ENCODE peak calls at places on chromosomes 16 and 17, in six cellular contexts. J is IMR-90, B is mesenchymal stem cell, R is neuronal stem cell, P is mesendoderm, L is H1. F is an unnamed sample.

GRCh38 chr17:17774009-17774881 is 62.5 kb downstream of the SREBF1 start:
- DNase-seq in P (no peak), B (peak; percentile 26), R (no peak), L (no peak), J (peak; percentile 52), F (no peak)

GRCh38 chr16:24689128-24689527 is 40.3 kb upstream of the TNRC6A start:
- DNase-seq in L (no peak), B (peak; percentile 76), J (peak; percentile 48), R (no peak), P (peak; percentile 74), F (peak; percentile 69)

GRCh38 chr16:24820522-24820921 is 25.2 kb upstream of the SLC5A11 start:
- DNase-seq in B (peak; percentile 45), L (no peak), R (no peak), P (no peak), J (peak; percentile 44), F (no peak)

GRCh38 chr16:22117666-22118065 is 25.3 kb downstream of the VWA3A start:
- DNase-seq in P (no peak), J (no peak), R (no peak), L (no peak), B (no peak), F (peak; percentile 80)

GRCh38 chr17:52477824-52478614 is 319.5 kb upstream of the CA10 start:
- DNase-seq in R (no peak), L (no peak), B (no peak), J (no peak), P (no peak), F (no peak)

GRCh38 chr17:3558603-3559269 is 1.1 kb upstream of the TRPV3 start:
- DNase-seq in L (no peak), P (no peak), J (peak; percentile 92), R (no peak), B (peak; percentile 54), F (peak; percentile 89)

GRCh38 chr17:28282596-28282995 is 36.4 kb upstream of the TMEM97 start:
- DNase-seq in J (peak; percentile 92), R (no peak), B (peak; percentile 84), P (peak; percentile 48), L (no peak), F (peak; percentile 70)

GRCh38 chr17:53765609-53766008 is 57.1 kb upstream of the KIF2B start:
- DNase-seq in R (no peak), J (no peak), L (no peak), P (no peak), B (no peak), F (peak; percentile 4)

GRCh38 chr16:11391576-11391975 is 46.3 kb downstream of the RMI2 start:
- DNase-seq in J (no peak), L (no peak), R (no peak), B (no peak), P (no peak), F (no peak)

GRCh38 chr16:50282010-50282538 is 15.7 kb downstream of the ADCY7 start:
- DNase-seq in J (no peak), R (no peak), P (no peak), L (no peak), B (no peak), F (peak; percentile 41)

GRCh38 chr16:31519746-31520145 is 8.0 kb upstream of the AHSP start:
- DNase-seq in R (no peak), P (no peak), B (no peak), L (no peak), J (no peak), F (no peak)

GRCh38 chr17:31595666-31596381 is 204.3 kb downstream of the RAB11FIP4 start:
- DNase-seq in R (no peak), L (no peak), J (no peak), P (peak; percentile 66), B (no peak), F (peak; percentile 73)

GRCh38 chr17:17027442-17028058 is 14.7 kb upstream of the MPRIP start:
- DNase-seq in R (no peak), P (no peak), B (no peak), J (no peak), L (no peak), F (peak; percentile 32)

GRCh38 chr16:48136547-48137360 is 19.0 kb downstream of the ABCC12 start:
- DNase-seq in P (no peak), L (no peak), B (no peak), J (no peak), R (no peak), F (no peak)

GRCh38 chr16:1763521-1764511 is 7.5 kb downstream of the NME3 start:
- DNase-seq in J (no peak), L (peak; percentile 92), P (peak; percentile 86), R (peak; percentile 46), B (peak; percentile 33), F (peak; percentile 52)

GRCh38 chr17:71883845-71884244 is 237.0 kb upstream of the SOX9 start:
- DNase-seq in R (no peak), P (no peak), B (no peak), J (no peak), L (no peak), F (no peak)

GRCh38 chr17:80941743-80942211 is 49.9 kb upstream of the CHMP6 start:
- DNase-seq in L (no peak), B (no peak), J (peak; percentile 47), P (no peak), R (no peak), F (no peak)

GRCh38 chr16:1751946-1752345 is 19.4 kb downstream of the NME3 start:
- DNase-seq in B (no peak), R (no peak), P (no peak), J (no peak), L (no peak), F (no peak)

GRCh38 chr16:12519986-12520385 is 283.7 kb downstream of the CPPED1 start:
- DNase-seq in J (no peak), P (no peak), B (no peak), R (no peak), L (no peak), F (peak; percentile 79)

DNA sequence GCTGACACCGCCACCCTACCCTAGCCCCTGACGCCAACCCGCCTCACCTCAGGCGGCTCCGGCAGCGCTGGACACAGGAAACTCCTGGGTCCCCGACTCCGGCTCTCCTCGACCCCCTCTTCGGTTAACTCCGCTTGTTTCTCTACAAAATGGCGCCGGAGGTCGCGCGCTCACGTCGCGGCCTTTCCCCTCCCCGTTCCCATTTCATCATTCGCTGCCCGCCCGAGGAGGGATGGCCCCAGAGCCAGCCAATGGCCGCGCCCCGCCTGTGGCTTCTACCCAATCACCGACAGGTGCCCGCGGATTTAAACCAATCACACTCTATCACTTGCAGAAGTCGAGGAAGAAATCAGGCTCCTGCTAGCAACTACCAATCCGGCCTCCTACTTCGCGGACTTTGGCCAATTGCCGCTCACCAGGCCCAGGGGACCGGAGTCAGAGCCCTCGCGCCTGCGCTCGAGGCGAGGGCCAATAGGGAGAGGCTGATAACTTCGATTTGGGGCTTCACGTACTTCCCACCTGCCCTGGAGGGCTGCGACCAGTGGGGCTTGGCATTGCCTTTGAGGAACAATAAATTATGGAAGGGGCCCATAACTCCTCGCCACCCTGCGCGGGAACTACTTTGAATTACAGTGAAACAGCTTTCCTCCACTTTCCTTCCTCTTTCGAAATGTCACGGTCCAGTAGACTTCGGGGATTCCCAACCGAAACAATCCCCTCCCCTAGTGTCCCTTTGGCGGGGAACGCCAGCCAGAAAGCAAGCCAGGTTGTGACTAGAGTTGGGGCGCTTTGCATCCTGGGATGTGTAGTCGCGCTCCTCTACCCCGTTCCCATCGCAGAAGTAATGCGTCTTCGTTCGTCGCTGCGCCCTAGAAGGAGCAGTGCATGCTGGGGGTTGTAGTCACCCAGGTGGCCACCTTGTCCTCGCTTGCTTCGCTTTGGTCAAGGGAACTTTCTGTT is at the start of gene CNOT1:
- DNase-seq in R (peak; percentile 99), L (peak; percentile 97), B (peak; percentile 100), J (peak; percentile 100), P (peak; percentile 100), F (peak; percentile 100)
- H2BK5ac ChIP-seq in R (peak within 1 kb of the TSS; percentile 99), L (peak within 1 kb of the TSS; percentile 99), B (peak within 1 kb of the TSS; percentile 69), J (peak within 1 kb of the TSS; percentile 91), P (peak within 1 kb of the TSS; percentile 96), F (peak within 1 kb of the TSS; percentile 93)

GRCh38 chr16:25838724-25839186 is 147.0 kb downstream of the HS3ST4 start:
- DNase-seq in J (peak; percentile 41), P (peak; percentile 94), B (peak; percentile 40), L (peak; percentile 55), R (peak; percentile 61), F (peak; percentile 74)
- H3K4me3 ChIP-seq in J (no peak overlapping the region), P (no peak overlapping the region), B (no peak overlapping the region), L (no peak overlapping the region), R (no peak overlapping the region), F (no peak overlapping the region)

DNA sequence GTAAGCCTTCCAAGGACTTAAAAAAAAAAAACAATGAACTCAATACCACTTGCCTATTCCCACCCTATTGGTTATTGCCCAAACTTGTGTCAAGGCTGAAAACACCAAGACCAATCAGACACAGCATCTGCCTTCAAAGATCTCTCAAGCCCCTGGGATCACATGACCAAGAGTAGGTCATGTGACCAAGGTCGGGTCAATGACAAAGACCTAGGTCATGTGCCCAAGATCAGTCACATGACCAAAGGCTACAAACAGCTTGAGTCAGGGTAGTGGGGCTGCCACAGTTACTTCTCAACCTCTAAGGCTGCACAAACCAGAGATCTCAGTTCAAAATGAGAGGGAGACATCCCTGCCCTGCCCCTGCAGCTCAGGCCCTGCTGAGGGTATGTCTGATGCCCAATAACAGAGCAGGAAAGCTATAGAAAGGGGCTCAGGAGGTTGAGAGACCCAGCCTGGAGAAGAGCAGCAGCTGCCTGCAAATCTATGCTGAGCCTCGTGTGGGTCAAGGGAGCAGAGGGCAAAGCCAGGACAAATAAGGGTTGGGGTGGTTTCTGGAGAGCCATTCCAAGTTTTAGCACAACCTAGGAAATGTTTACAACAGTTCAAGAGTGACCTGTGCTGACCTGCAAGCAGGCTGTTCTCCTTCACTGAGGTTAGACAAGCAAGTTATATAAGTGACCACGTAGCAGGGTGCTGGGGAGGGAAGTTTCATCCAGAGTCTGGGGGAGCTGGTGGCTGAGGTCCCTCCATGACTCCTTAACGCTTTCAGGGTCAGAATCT is 48.8 kb downstream of the PIMREG start:
- DNase-seq in R (no peak), J (no peak), P (peak; percentile 74), B (no peak), L (no peak), F (no peak)
- H2AK5ac ChIP-seq in R (no peak overlapping the region), J (no peak overlapping the region), P (no peak overlapping the region), B (no peak overlapping the region), L (peak overlapping the region; percentile 58), F (no peak overlapping the region)

GRCh38 chr16:46651305-46651704 is 30.1 kb upstream of the SHCBP1 start:
- DNase-seq in R (no peak), J (no peak), P (no peak), B (no peak), L (no peak), F (no peak)

GRCh38 chr16:46649571-46649970 is 28.4 kb upstream of the SHCBP1 start:
- DNase-seq in B (no peak), P (no peak), J (peak; percentile 51), L (no peak), R (no peak), F (peak; percentile 58)

GRCh38 chr16:46648656-46649055 is 27.5 kb upstream of the SHCBP1 start:
- DNase-seq in L (no peak), R (no peak), P (peak; percentile 41), B (no peak), J (no peak), F (no peak)

DNA sequence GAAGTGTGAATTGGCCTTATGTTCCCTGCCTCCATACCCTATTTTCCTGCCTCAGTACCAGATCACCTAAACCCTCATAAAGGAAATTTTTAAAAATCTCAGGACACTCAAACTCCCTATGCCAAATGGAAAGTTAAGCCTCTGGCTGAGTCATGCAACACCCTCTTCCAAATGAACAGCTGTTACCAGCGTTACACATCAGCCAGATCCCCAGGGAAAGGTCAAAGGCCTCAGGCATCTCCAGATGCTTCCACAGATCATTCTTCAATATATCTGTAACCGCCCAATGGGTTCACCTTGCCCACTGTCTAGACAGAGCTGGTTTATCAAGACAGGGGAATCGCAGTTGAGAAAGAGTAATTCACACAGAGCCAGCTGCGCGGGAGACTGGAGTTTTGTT is 29.0 kb upstream of the SHCBP1 start:
- DNase-seq in P (peak; percentile 25), B (peak; percentile 86), R (no peak), J (peak; percentile 80), L (no peak), F (peak; percentile 77)
- H2BK5ac ChIP-seq in P (no peak overlapping the region), B (no peak overlapping the region), R (no peak overlapping the region), J (no peak overlapping the region), L (no peak overlapping the region), F (no peak overlapping the region)